ENCODE peak calls at places on chromosomes 4 and X, in eight cellular contexts. One of them, this sample, is unnamed.

GRCh38 chr4:78560296-78560963 is 8.9 kb downstream of the ANXA3 start:
- DNase-seq in A549: peak; percentile 71
- DNase-seq in esophagus muscularis mucosa: no peak
- DNase-seq in H54: no peak
- DNase-seq in cardiac fibroblast: peak; percentile 88
- DNase-seq in cardiac muscle cell: peak; percentile 93
- DNase-seq in WTC11: no peak
- DNase-seq in NCI-H345: no peak
- DNase-seq in this sample: peak; percentile 65

GRCh38 chr4:83516042-83516772 is 19.7 kb upstream of the GPAT3 start:
- DNase-seq in NCI-H345: no peak
- DNase-seq in esophagus muscularis mucosa: no peak
- DNase-seq in cardiac muscle cell: peak; percentile 66
- DNase-seq in WTC11: no peak
- DNase-seq in A549: peak; percentile 19
- DNase-seq in H54: peak; percentile 23
- DNase-seq in cardiac fibroblast: peak; percentile 87
- DNase-seq in this sample: no peak

GRCh38 chr4:7539659-7540058 is 104.9 kb upstream of the PSAPL1 start:
- DNase-seq in WTC11: peak; percentile 73
- DNase-seq in A549: peak; percentile 73
- DNase-seq in cardiac muscle cell: no peak
- DNase-seq in esophagus muscularis mucosa: no peak
- DNase-seq in NCI-H345: no peak
- DNase-seq in cardiac fibroblast: no peak
- DNase-seq in H54: peak; percentile 77
- DNase-seq in this sample: peak; percentile 23

GRCh38 chrX:134572816-134573682 is 85.2 kb downstream of the PLAC1 start:
- DNase-seq in A549: peak; percentile 80
- DNase-seq in cardiac muscle cell: no peak
- DNase-seq in cardiac fibroblast: no peak
- DNase-seq in WTC11: no peak
- DNase-seq in esophagus muscularis mucosa: no peak
- DNase-seq in NCI-H345: no peak
- DNase-seq in H54: no peak
- DNase-seq in this sample: no peak

GRCh38 chr4:147335183-147335582 is 145.7 kb upstream of the EDNRA start:
- DNase-seq in NCI-H345: no peak
- DNase-seq in WTC11: no peak
- DNase-seq in H54: no peak
- DNase-seq in cardiac muscle cell: no peak
- DNase-seq in A549: no peak
- DNase-seq in esophagus muscularis mucosa: no peak
- DNase-seq in cardiac fibroblast: no peak
- DNase-seq in this sample: no peak

GRCh38 chr4:94934201-94934600 is 176.4 kb downstream of the BMPR1B start:
- DNase-seq in WTC11: no peak
- DNase-seq in A549: peak; percentile 28
- DNase-seq in NCI-H345: no peak
- DNase-seq in cardiac fibroblast: peak; percentile 33
- DNase-seq in esophagus muscularis mucosa: no peak
- DNase-seq in cardiac muscle cell: peak; percentile 13
- DNase-seq in H54: no peak
- DNase-seq in this sample: no peak

GRCh38 chr4:176002007-176002623 is 63.5 kb upstream of the WDR17 start:
- DNase-seq in WTC11: peak; percentile 70
- DNase-seq in NCI-H345: peak; percentile 26
- DNase-seq in A549: peak; percentile 17
- DNase-seq in cardiac fibroblast: peak; percentile 5
- DNase-seq in esophagus muscularis mucosa: no peak
- DNase-seq in cardiac muscle cell: no peak
- DNase-seq in H54: peak; percentile 35
- DNase-seq in this sample: peak; percentile 46

GRCh38 chrX:72041901-72042859 is 89.5 kb downstream of the RTL5 start:
- DNase-seq in esophagus muscularis mucosa: no peak
- DNase-seq in A549: no peak
- DNase-seq in NCI-H345: no peak
- DNase-seq in H54: no peak
- DNase-seq in cardiac fibroblast: no peak
- DNase-seq in cardiac muscle cell: peak; percentile 14
- DNase-seq in WTC11: no peak
- DNase-seq in this sample: no peak

GRCh38 chr4:74656596-74656995 is 137.7 kb downstream of the BTC start:
- DNase-seq in A549: no peak
- DNase-seq in H54: no peak
- DNase-seq in cardiac fibroblast: no peak
- DNase-seq in NCI-H345: no peak
- DNase-seq in esophagus muscularis mucosa: no peak
- DNase-seq in cardiac muscle cell: no peak
- DNase-seq in WTC11: no peak
- DNase-seq in this sample: no peak